ENCODE peak calls at places on chromosome 2, in nine cellular contexts. N, I, T, U, A, B, Q, Y and X are unnamed samples.

GRCh38 chr2:61538920-61539559 is 884 bp upstream of the XPO1 start:
- DNase-seq in N (no peak), I (peak), T (peak), U (peak), A (peak), B (peak), Q (peak), Y (no peak), X (no peak)

GRCh38 chr2:46651363-46652099 is 172.2 kb downstream of the TMEM247 start:
- DNase-seq in N (no peak), I (no peak), T (no peak), U (no peak), A (peak), B (no peak), Q (no peak), Y (no peak), X (no peak)

GRCh38 chr2:104125096-104125495 is 728.8 kb upstream of the POU3F3 start:
- DNase-seq in N (no peak), I (no peak), T (no peak), U (no peak), A (no peak), B (no peak), Q (no peak), Y (no peak), X (no peak)

GRCh38 chr2:174939046-174939445 is 66.1 kb downstream of the CHN1 start:
- DNase-seq in N (peak), I (no peak), T (no peak), U (no peak), A (peak), B (peak), Q (no peak), Y (no peak), X (no peak)

GRCh38 chr2:130810490-130810889 is 26.2 kb upstream of the ARHGEF4 start:
- DNase-seq in N (no peak), I (no peak), T (no peak), U (no peak), A (no peak), B (no peak), Q (no peak), Y (no peak), X (no peak)

GRCh38 chr2:29698216-29698615 is 223.2 kb downstream of the ALK start:
- DNase-seq in N (no peak), I (no peak), T (no peak), U (no peak), A (no peak), B (no peak), Q (no peak), Y (no peak), X (peak)

GRCh38 chr2:168770796-168771195 is 31.6 kb upstream of the NOSTRIN start:
- DNase-seq in N (no peak), I (no peak), T (no peak), U (no peak), A (peak), B (no peak), Q (no peak), Y (no peak), X (no peak)

GRCh38 chr2:72562451-72563153 is 263.2 kb downstream of the EXOC6B start:
- DNase-seq in N (no peak), I (no peak), T (no peak), U (no peak), A (peak), B (no peak), Q (no peak), Y (no peak), X (no peak)

GRCh38 chr2:158184001-158184400 is 82.3 kb downstream of the UPP2 start:
- DNase-seq in N (no peak), I (no peak), T (no peak), U (no peak), A (no peak), B (no peak), Q (no peak), Y (no peak), X (no peak)

GRCh38 chr2:218896501-218897393 is 16.1 kb downstream of the WNT10A start:
- DNase-seq in N (no peak), I (no peak), T (peak), U (peak), A (no peak), B (peak), Q (peak), Y (peak), X (peak)

GRCh38 chr2:72972744-72973535 is 55.6 kb downstream of the EMX1 start:
- DNase-seq in N (no peak), I (no peak), T (no peak), U (no peak), A (no peak), B (no peak), Q (no peak), Y (no peak), X (no peak)